ENCODE peak calls at places on chromosomes 5 and 9, in seven cellular contexts. One of them, this sample, is unnamed.

GRCh38 chr5:72007336-72008111 is 99.8 kb upstream of the MAP1B start:
- DNase-seq in heart left ventricle: no peak
- DNase-seq in ovary: no peak
- DNase-seq in PC-3: no peak
- DNase-seq in heart right ventricle: no peak
- DNase-seq in mucosa of descending colon: no peak
- DNase-seq in H1: no peak
- DNase-seq in this sample: no peak

GRCh38 chr9:87880116-87880515 is 2.6 kb upstream of the SPATA31E1 start:
- DNase-seq in heart left ventricle: no peak
- DNase-seq in heart right ventricle: no peak
- DNase-seq in mucosa of descending colon: no peak
- DNase-seq in PC-3: no peak
- DNase-seq in ovary: no peak
- DNase-seq in H1: no peak
- DNase-seq in this sample: no peak

GRCh38 chr9:126275386-126276001 is 51.1 kb upstream of the MVB12B start:
- DNase-seq in H1: no peak
- DNase-seq in mucosa of descending colon: no peak
- DNase-seq in heart left ventricle: no peak
- DNase-seq in ovary: no peak
- DNase-seq in heart right ventricle: no peak
- DNase-seq in PC-3: no peak
- DNase-seq in this sample: no peak

GRCh38 chr9:127133739-127134167 is 11.3 kb upstream of the ANGPTL2 start:
- DNase-seq in heart left ventricle: peak; percentile 78
- DNase-seq in H1: no peak
- DNase-seq in mucosa of descending colon: no peak
- DNase-seq in ovary: peak; percentile 72
- DNase-seq in heart right ventricle: peak; percentile 56
- DNase-seq in PC-3: no peak
- DNase-seq in this sample: peak; percentile 90

GRCh38 chr5:151896041-151896691 is 28.5 kb downstream of the GLRA1 start:
- DNase-seq in H1: no peak
- DNase-seq in PC-3: peak; percentile 56
- DNase-seq in mucosa of descending colon: no peak
- DNase-seq in ovary: no peak
- DNase-seq in heart left ventricle: no peak
- DNase-seq in heart right ventricle: no peak
- DNase-seq in this sample: no peak

GRCh38 chr5:89996892-89997291 is 412.7 kb downstream of the CETN3 start:
- DNase-seq in PC-3: no peak
- DNase-seq in heart left ventricle: no peak
- DNase-seq in heart right ventricle: no peak
- DNase-seq in mucosa of descending colon: no peak
- DNase-seq in ovary: no peak
- DNase-seq in H1: no peak
- DNase-seq in this sample: no peak

GRCh38 chr9:125146247-125146646 is 2.9 kb upstream of the SCAI start:
- DNase-seq in heart right ventricle: no peak
- DNase-seq in heart left ventricle: no peak
- DNase-seq in H1: no peak
- DNase-seq in mucosa of descending colon: no peak
- DNase-seq in PC-3: no peak
- DNase-seq in ovary: no peak
- DNase-seq in this sample: no peak

GRCh38 chr5:29169851-29170250 is 2023.6 kb upstream of the CDH6 start:
- DNase-seq in heart left ventricle: no peak
- DNase-seq in ovary: no peak
- DNase-seq in mucosa of descending colon: no peak
- DNase-seq in PC-3: no peak
- DNase-seq in heart right ventricle: no peak
- DNase-seq in H1: no peak
- DNase-seq in this sample: no peak

GRCh38 chr5:147935032-147935431 is 28.7 kb upstream of the C5orf46 start:
- DNase-seq in heart right ventricle: no peak
- DNase-seq in mucosa of descending colon: no peak
- DNase-seq in heart left ventricle: no peak
- DNase-seq in ovary: no peak
- DNase-seq in H1: no peak
- DNase-seq in PC-3: peak; percentile 96
- DNase-seq in this sample: no peak

GRCh38 chr5:175696139-175696854 is 38.4 kb downstream of the HRH2 start:
- DNase-seq in ovary: no peak
- DNase-seq in PC-3: peak; percentile 38
- DNase-seq in H1: peak; percentile 84
- DNase-seq in heart right ventricle: peak; percentile 80
- DNase-seq in mucosa of descending colon: peak; percentile 73
- DNase-seq in heart left ventricle: peak; percentile 76
- DNase-seq in this sample: no peak

GRCh38 chr9:129756191-129756590 is 3.3 kb upstream of the PTGES start:
- DNase-seq in PC-3: no peak
- DNase-seq in mucosa of descending colon: no peak
- DNase-seq in heart right ventricle: no peak
- DNase-seq in ovary: no peak
- DNase-seq in heart left ventricle: no peak
- DNase-seq in H1: no peak
- DNase-seq in this sample: no peak

GRCh38 chr9:124239249-124240073 is 18.3 kb upstream of the NEK6 start:
- DNase-seq in heart right ventricle: no peak
- DNase-seq in H1: no peak
- DNase-seq in PC-3: no peak
- DNase-seq in mucosa of descending colon: no peak
- DNase-seq in heart left ventricle: peak; percentile 35
- DNase-seq in ovary: no peak
- DNase-seq in this sample: no peak

GRCh38 chr9:93326654-93327053 is 124.8 kb upstream of the FAM120A start:
- DNase-seq in mucosa of descending colon: no peak
- DNase-seq in PC-3: no peak
- DNase-seq in H1: no peak
- DNase-seq in ovary: no peak
- DNase-seq in heart right ventricle: no peak
- DNase-seq in heart left ventricle: no peak
- DNase-seq in this sample: no peak

GRCh38 chr9:21095561-21095960 is 17.8 kb upstream of the IFNB1 start:
- DNase-seq in PC-3: peak; percentile 28
- DNase-seq in heart right ventricle: no peak
- DNase-seq in H1: no peak
- DNase-seq in ovary: no peak
- DNase-seq in mucosa of descending colon: no peak
- DNase-seq in heart left ventricle: no peak
- DNase-seq in this sample: no peak

GRCh38 chr9:87898151-87898550 is 15.5 kb downstream of the SPATA31E1 start:
- DNase-seq in heart left ventricle: no peak
- DNase-seq in ovary: no peak
- DNase-seq in H1: no peak
- DNase-seq in heart right ventricle: no peak
- DNase-seq in mucosa of descending colon: no peak
- DNase-seq in PC-3: peak; percentile 40
- DNase-seq in this sample: no peak

GRCh38 chr9:83583151-83584014 is 39.6 kb upstream of the IDNK start:
- DNase-seq in heart left ventricle: peak; percentile 45
- DNase-seq in H1: peak; percentile 80
- DNase-seq in heart right ventricle: no peak
- DNase-seq in mucosa of descending colon: no peak
- DNase-seq in PC-3: peak; percentile 64
- DNase-seq in ovary: peak; percentile 39
- DNase-seq in this sample: no peak

GRCh38 chr5:79236364-79236969 is 536 bp downstream of the JMY start:
- DNase-seq in heart right ventricle: peak; percentile 30
- DNase-seq in ovary: no peak
- DNase-seq in mucosa of descending colon: no peak
- DNase-seq in PC-3: peak; percentile 20
- DNase-seq in heart left ventricle: peak; percentile 35
- DNase-seq in H1: no peak
- DNase-seq in this sample: no peak

GRCh38 chr5:109865636-109866035 is 175.9 kb downstream of the MAN2A1 start:
- DNase-seq in PC-3: peak; percentile 96
- DNase-seq in mucosa of descending colon: no peak
- DNase-seq in ovary: no peak
- DNase-seq in heart right ventricle: no peak
- DNase-seq in heart left ventricle: no peak
- DNase-seq in H1: no peak
- DNase-seq in this sample: no peak

GRCh38 chr5:55232985-55233928 is at the start of gene CCNO:
- DNase-seq in PC-3: peak; percentile 84
- DNase-seq in mucosa of descending colon: peak; percentile 84
- DNase-seq in heart left ventricle: peak; percentile 53
- DNase-seq in H1: peak; percentile 87
- DNase-seq in ovary: peak; percentile 73
- DNase-seq in heart right ventricle: peak; percentile 67
- DNase-seq in this sample: no peak

GRCh38 chr9:134315716-134316443 is 10.4 kb upstream of the RXRA start:
- DNase-seq in PC-3: no peak
- DNase-seq in ovary: peak; percentile 24
- DNase-seq in heart right ventricle: peak; percentile 9
- DNase-seq in H1: no peak
- DNase-seq in heart left ventricle: no peak
- DNase-seq in mucosa of descending colon: no peak
- DNase-seq in this sample: no peak

GRCh38 chr9:134316444-134317160 is 9.7 kb upstream of the RXRA start:
- DNase-seq in mucosa of descending colon: peak; percentile 33
- DNase-seq in ovary: peak; percentile 78
- DNase-seq in heart left ventricle: no peak
- DNase-seq in H1: no peak
- DNase-seq in heart right ventricle: peak; percentile 61
- DNase-seq in PC-3: no peak
- DNase-seq in this sample: no peak

GRCh38 chr9:134313470-134313869 is 12.8 kb upstream of the RXRA start:
- DNase-seq in mucosa of descending colon: no peak
- DNase-seq in H1: no peak
- DNase-seq in heart right ventricle: no peak
- DNase-seq in PC-3: no peak
- DNase-seq in heart left ventricle: no peak
- DNase-seq in ovary: no peak
- DNase-seq in this sample: no peak

GRCh38 chr9:134314950-134315715 is 11.1 kb upstream of the RXRA start:
- DNase-seq in heart right ventricle: peak; percentile 8
- DNase-seq in H1: no peak
- DNase-seq in heart left ventricle: no peak
- DNase-seq in mucosa of descending colon: no peak
- DNase-seq in ovary: peak; percentile 23
- DNase-seq in PC-3: no peak
- DNase-seq in this sample: no peak

GRCh38 chr9:134314039-134314949 is 12.0 kb upstream of the RXRA start:
- DNase-seq in H1: no peak
- DNase-seq in mucosa of descending colon: no peak
- DNase-seq in heart right ventricle: peak; percentile 46
- DNase-seq in ovary: peak; percentile 9
- DNase-seq in heart left ventricle: no peak
- DNase-seq in PC-3: no peak
- DNase-seq in this sample: no peak
- H3K4me1 ChIP-seq in H1: no peaks in the 10 kb centered on the region
- H3K4me1 ChIP-seq in mucosa of descending colon: no peaks in the 10 kb centered on the region
- H3K4me1 ChIP-seq in heart right ventricle: peaks cover 20% of the 10 kb centered on the region
- H3K4me1 ChIP-seq in ovary: peaks cover 6% of the 10 kb centered on the region
- H3K4me1 ChIP-seq in heart left ventricle: peaks cover 18% of the 10 kb centered on the region
- H3K4me1 ChIP-seq in PC-3: no peaks in the 10 kb centered on the region
- H3K4me1 ChIP-seq in this sample: peaks cover 15% of the 10 kb centered on the region

GRCh38 chr5:164207646-164208045 is 702.2 kb downstream of the MAT2B start:
- DNase-seq in heart right ventricle: no peak
- DNase-seq in heart left ventricle: no peak
- DNase-seq in ovary: no peak
- DNase-seq in PC-3: no peak
- DNase-seq in mucosa of descending colon: no peak
- DNase-seq in H1: no peak
- DNase-seq in this sample: no peak

GRCh38 chr5:164206196-164206595 is 700.8 kb downstream of the MAT2B start:
- DNase-seq in H1: no peak
- DNase-seq in heart right ventricle: no peak
- DNase-seq in heart left ventricle: no peak
- DNase-seq in PC-3: no peak
- DNase-seq in mucosa of descending colon: no peak
- DNase-seq in ovary: no peak
- DNase-seq in this sample: no peak

GRCh38 chr5:164204338-164204946 is 699.0 kb downstream of the MAT2B start:
- DNase-seq in H1: no peak
- DNase-seq in heart left ventricle: no peak
- DNase-seq in mucosa of descending colon: no peak
- DNase-seq in heart right ventricle: no peak
- DNase-seq in ovary: no peak
- DNase-seq in PC-3: peak; percentile 60
- DNase-seq in this sample: no peak

GRCh38 chr5:164202338-164202737 is 696.9 kb downstream of the MAT2B start:
- DNase-seq in heart right ventricle: no peak
- DNase-seq in PC-3: no peak
- DNase-seq in mucosa of descending colon: no peak
- DNase-seq in ovary: no peak
- DNase-seq in H1: no peak
- DNase-seq in heart left ventricle: no peak
- DNase-seq in this sample: no peak

DNA sequence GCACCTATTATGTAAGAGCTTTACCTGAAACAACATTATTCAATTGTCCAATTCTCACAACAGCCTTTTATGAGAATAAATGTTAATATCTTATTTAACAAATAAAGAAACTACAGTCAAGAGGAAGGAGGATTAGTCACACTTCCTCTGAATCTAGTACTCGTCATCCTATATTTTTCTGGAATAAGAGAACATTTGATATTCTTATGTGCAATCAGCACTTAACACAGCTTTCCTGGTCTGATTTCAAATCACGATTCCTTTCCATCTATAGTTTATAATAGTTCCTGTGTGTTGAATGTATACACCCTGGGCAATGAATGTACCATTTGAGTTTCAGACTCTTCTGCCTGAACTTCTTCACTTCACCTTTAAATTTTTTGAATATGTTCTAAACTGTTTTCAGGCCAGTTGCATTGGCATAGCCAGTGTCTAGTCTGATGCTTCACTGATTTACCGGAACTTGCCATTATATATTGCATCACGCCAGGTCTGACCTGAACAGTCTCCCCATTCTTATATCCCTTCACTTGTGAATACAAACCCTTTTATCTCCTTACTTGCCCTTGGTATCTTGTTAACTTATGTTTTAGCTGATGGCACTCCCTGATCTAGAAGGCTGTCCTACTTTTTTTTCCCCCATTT is 698.3 kb downstream of the MAT2B start:
- DNase-seq in mucosa of descending colon: no peak
- DNase-seq in heart left ventricle: no peak
- DNase-seq in PC-3: peak; percentile 31
- DNase-seq in H1: no peak
- DNase-seq in ovary: no peak
- DNase-seq in heart right ventricle: no peak
- DNase-seq in this sample: no peak
- H3K4me3 ChIP-seq in mucosa of descending colon: no peak overlapping the region
- H3K4me3 ChIP-seq in heart left ventricle: no peak overlapping the region
- H3K4me3 ChIP-seq in PC-3: no peak overlapping the region
- H3K4me3 ChIP-seq in H1: no peak overlapping the region
- H3K4me3 ChIP-seq in ovary: no peak overlapping the region
- H3K4me3 ChIP-seq in heart right ventricle: no peak overlapping the region
- H3K4me3 ChIP-seq in this sample: no peak overlapping the region

GRCh38 chr5:17221843-17222614 is 4.6 kb downstream of the BASP1 start:
- DNase-seq in heart right ventricle: no peak
- DNase-seq in H1: no peak
- DNase-seq in heart left ventricle: no peak
- DNase-seq in mucosa of descending colon: no peak
- DNase-seq in PC-3: no peak
- DNase-seq in ovary: no peak
- DNase-seq in this sample: no peak
- H3K4me1 ChIP-seq in heart right ventricle: peaks cover 13% of the 10 kb centered on the region
- H3K4me1 ChIP-seq in H1: peaks cover 11% of the 10 kb centered on the region
- H3K4me1 ChIP-seq in heart left ventricle: peaks cover 19% of the 10 kb centered on the region
- H3K4me1 ChIP-seq in mucosa of descending colon: peaks cover 4% of the 10 kb centered on the region
- H3K4me1 ChIP-seq in PC-3: peaks cover 24% of the 10 kb centered on the region
- H3K4me1 ChIP-seq in ovary: peaks cover 4% of the 10 kb centered on the region
- H3K4me1 ChIP-seq in this sample: peaks cover 20% of the 10 kb centered on the region

GRCh38 chr5:88888291-88888690 is 5.3 kb upstream of the MEF2C start:
- DNase-seq in PC-3: no peak
- DNase-seq in heart left ventricle: no peak
- DNase-seq in mucosa of descending colon: no peak
- DNase-seq in H1: no peak
- DNase-seq in ovary: no peak
- DNase-seq in heart right ventricle: no peak
- DNase-seq in this sample: no peak
- H3K4me3 ChIP-seq in PC-3: no peak overlapping the region
- H3K4me3 ChIP-seq in heart left ventricle: peak overlapping the region; percentile 71
- H3K4me3 ChIP-seq in mucosa of descending colon: no peak overlapping the region
- H3K4me3 ChIP-seq in H1: no peak overlapping the region
- H3K4me3 ChIP-seq in ovary: no peak overlapping the region
- H3K4me3 ChIP-seq in heart right ventricle: no peak overlapping the region
- H3K4me3 ChIP-seq in this sample: peak overlapping the region; percentile 54